ENCODE peak calls at places on chromosomes 3 and 15, in five cellular contexts. H is adrenal gland, C is HL-60, U is ovary, S is ascending aorta. J is an unnamed sample.

GRCh38 chr3:62955126-62955525 is 79.9 kb upstream of the CADPS start:
- DNase-seq in U (no peak), S (no peak), C (no peak), H (no peak), J (no peak)

GRCh38 chr3:28994161-28994905 is 286.5 kb upstream of the RBMS3 start:
- DNase-seq in H (no peak), S (no peak), C (no peak), U (no peak), J (no peak)

GRCh38 chr3:127859706-127860105 is 37.4 kb upstream of the MGLL start:
- DNase-seq in H (no peak), U (no peak), S (no peak), C (no peak), J (no peak)

GRCh38 chr15:82110144-82110543 is 64.3 kb upstream of the MEX3B start:
- DNase-seq in H (peak; percentile 10), U (no peak), C (no peak), S (no peak), J (no peak)

GRCh38 chr3:27532931-27533607 is 48.9 kb upstream of the SLC4A7 start:
- DNase-seq in C (no peak), H (no peak), U (no peak), S (no peak), J (peak; percentile 40)

GRCh38 chr15:69573815-69574472 is 121.3 kb downstream of the RPLP1 start:
- DNase-seq in U (no peak), S (no peak), C (no peak), H (no peak), J (peak; percentile 68)

GRCh38 chr15:83733206-83733605 is 79.3 kb downstream of the ADAMTSL3 start:
- DNase-seq in H (no peak), S (no peak), C (no peak), U (no peak), J (peak; percentile 46)

GRCh38 chr3:120160050-120160449 is 65.8 kb upstream of the GSK3B start:
- DNase-seq in C (peak; percentile 67), S (peak; percentile 86), H (peak; percentile 78), U (no peak), J (peak; percentile 98)

GRCh38 chr3:53043738-53044137 is 2.1 kb downstream of the SFMBT1 start:
- DNase-seq in U (no peak), H (no peak), C (no peak), S (no peak), J (no peak)

GRCh38 chr15:87944051-87944450 is 312.5 kb downstream of the NTRK3 start:
- DNase-seq in H (no peak), C (no peak), S (no peak), U (no peak), J (peak; percentile 9)

GRCh38 chr3:108029466-108029865 is 61.4 kb downstream of the CD47 start:
- DNase-seq in C (no peak), S (no peak), U (no peak), H (no peak), J (no peak)

GRCh38 chr3:46711770-46712169 is 5.9 kb downstream of the PRSS50 start:
- DNase-seq in U (no peak), S (peak; percentile 43), C (no peak), H (no peak), J (no peak)

GRCh38 chr3:101695779-101696372 is 9.4 kb upstream of the RPL24 start:
- DNase-seq in S (no peak), H (no peak), C (no peak), U (no peak), J (peak; percentile 62)

GRCh38 chr15:77031376-77032050 is 36.6 kb downstream of the PSTPIP1 start:
- DNase-seq in S (peak; percentile 56), H (peak; percentile 53), U (no peak), C (no peak), J (peak; percentile 39)

GRCh38 chr15:64780600-64781156 is 5.3 kb upstream of the RBPMS2 start:
- DNase-seq in U (no peak), H (no peak), S (no peak), C (no peak), J (no peak)

GRCh38 chr15:48385431-48385830 is 54.2 kb downstream of the DUT start:
- DNase-seq in U (no peak), C (no peak), H (no peak), S (peak; percentile 71), J (peak; percentile 99)

GRCh38 chr3:72154391-72155300 is 369.7 kb upstream of the PROK2 start:
- DNase-seq in S (no peak), H (no peak), C (no peak), U (peak; percentile 47), J (peak; percentile 62)

GRCh38 chr3:184874709-184875644 is 63.0 kb downstream of the VPS8 start:
- DNase-seq in S (no peak), H (peak; percentile 59), U (no peak), C (peak; percentile 8), J (peak; percentile 53)

GRCh38 chr15:100861511-100861991 is 18.1 kb upstream of the ALDH1A3 start:
- DNase-seq in S (no peak), C (no peak), H (no peak), U (no peak), J (no peak)

GRCh38 chr15:66827039-66827697 is 125.1 kb downstream of the SMAD6 start:
- DNase-seq in S (no peak), U (no peak), H (no peak), C (no peak), J (no peak)

GRCh38 chr15:40870716-40871115 is 3.3 kb downstream of the RHOV start:
- DNase-seq in S (no peak), U (no peak), H (no peak), C (no peak), J (no peak)

GRCh38 chr3:50340404-50341329 is at the start of gene RASSF1:
- DNase-seq in S (peak; percentile 86), U (peak; percentile 69), C (peak; percentile 97), H (no peak), J (peak; percentile 90)

GRCh38 chr15:63181658-63182057 is 7.7 kb upstream of the RAB8B start:
- DNase-seq in C (no peak), S (no peak), U (no peak), H (no peak), J (peak; percentile 38)

GRCh38 chr15:80991446-80991845 is 1.8 kb upstream of the MESD start:
- DNase-seq in U (peak; percentile 45), H (no peak), C (no peak), S (peak; percentile 79), J (peak; percentile 92)

GRCh38 chr3:134365766-134366065 is 8.5 kb downstream of the AMOTL2 start:
- DNase-seq in S (no peak), C (no peak), H (peak; percentile 47), U (no peak), J (no peak)

GRCh38 chr3:134364936-134365765 is 9.1 kb downstream of the AMOTL2 start:
- DNase-seq in H (peak; percentile 45), S (peak; percentile 57), U (no peak), C (no peak), J (peak; percentile 56)

GRCh38 chr3:134367412-134367811 is 6.8 kb downstream of the AMOTL2 start:
- DNase-seq in C (no peak), S (peak; percentile 57), U (no peak), H (peak; percentile 45), J (peak; percentile 37)

GRCh38 chr3:134366928-134367352 is 7.3 kb downstream of the AMOTL2 start:
- DNase-seq in S (peak; percentile 66), U (no peak), H (peak; percentile 57), C (no peak), J (peak; percentile 70)

GRCh38 chr3:134366221-134366927 is 7.9 kb downstream of the AMOTL2 start:
- DNase-seq in U (no peak), H (peak; percentile 43), S (no peak), C (no peak), J (peak; percentile 54)
- H3K27ac ChIP-seq in U (no peak overlapping the region), H (no peak overlapping the region), S (peak overlapping the region; percentile 92), C (no peak overlapping the region), J (peak overlapping the region; percentile 99)

GRCh38 chr15:90085565-90085964 is 16.7 kb downstream of the IDH2 start:
- DNase-seq in C (no peak), S (no peak), U (no peak), H (no peak), J (no peak)

GRCh38 chr15:90083954-90084607 is 18.2 kb downstream of the IDH2 start:
- DNase-seq in H (no peak), S (no peak), U (no peak), C (no peak), J (no peak)

GRCh38 chr15:90084876-90085423 is 17.3 kb downstream of the IDH2 start:
- DNase-seq in C (no peak), U (no peak), H (no peak), S (no peak), J (no peak)

GRCh38 chr15:90087454-90088154 is 14.7 kb downstream of the IDH2 start:
- DNase-seq in C (peak; percentile 35), S (no peak), H (no peak), U (peak; percentile 63), J (peak; percentile 51)

DNA sequence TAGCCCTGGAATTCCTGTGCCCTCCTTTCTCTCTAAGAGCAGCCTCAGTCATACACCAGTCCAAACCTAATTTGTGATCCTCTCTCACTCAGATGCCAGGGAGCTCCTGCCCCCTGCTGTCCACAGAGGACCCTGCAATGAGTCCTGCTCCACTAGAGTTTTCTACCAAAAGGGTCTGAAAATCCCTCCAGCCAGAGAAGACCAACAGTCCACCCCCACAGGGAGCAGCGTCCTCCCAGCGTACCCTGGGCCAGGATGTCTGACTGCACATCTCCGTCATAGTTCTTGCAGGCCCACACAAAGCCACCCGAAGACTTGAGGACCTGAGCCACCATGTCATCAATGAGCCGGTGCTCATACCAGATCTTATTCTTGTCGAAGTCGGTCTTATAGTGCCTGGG is 15.4 kb downstream of the IDH2 start:
- DNase-seq in S (no peak), U (no peak), H (peak; percentile 71), C (no peak), J (peak; percentile 63)
- H3K27ac ChIP-seq in S (no peak overlapping the region), U (no peak overlapping the region), H (no peak overlapping the region), C (no peak overlapping the region), J (no peak overlapping the region)

DNA sequence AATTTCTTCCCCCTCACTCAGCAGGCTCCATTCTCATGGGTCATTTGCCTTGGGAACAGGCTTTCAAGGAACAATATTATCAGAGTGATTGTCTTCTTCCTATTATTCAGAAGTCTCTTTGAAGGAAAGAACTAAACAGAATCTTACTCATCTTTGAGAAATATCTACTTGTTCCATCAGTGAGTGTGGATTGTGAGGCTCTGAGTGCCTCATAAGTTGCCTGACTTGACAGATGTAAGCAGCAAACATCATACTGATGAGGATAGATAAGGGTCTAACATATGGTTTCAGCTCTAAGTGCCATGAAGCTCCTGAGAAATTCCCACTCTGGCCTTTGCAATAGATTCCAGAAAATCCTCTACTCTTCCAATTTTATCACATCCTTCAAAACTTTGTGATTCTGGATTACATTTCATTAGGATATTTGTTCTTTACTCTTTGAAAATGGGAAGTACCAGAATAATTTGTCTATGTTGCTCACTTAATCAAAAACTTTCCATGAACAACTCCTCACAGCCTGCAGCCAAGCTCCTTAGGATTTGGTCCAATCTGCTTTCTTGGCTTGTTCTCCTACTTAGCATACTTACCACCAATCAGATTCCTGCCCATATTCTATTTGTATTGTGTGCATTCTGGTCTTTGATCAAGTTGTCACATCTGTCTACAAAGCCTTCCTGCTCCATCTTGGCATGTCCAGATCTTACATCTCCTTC is 120.1 kb downstream of the RPL22L1 start:
- DNase-seq in U (no peak), H (no peak), C (no peak), S (no peak), J (peak; percentile 45)
- H3K27ac ChIP-seq in U (no peak overlapping the region), H (no peak overlapping the region), C (no peak overlapping the region), S (no peak overlapping the region), J (peak overlapping the region; percentile 79)

DNA sequence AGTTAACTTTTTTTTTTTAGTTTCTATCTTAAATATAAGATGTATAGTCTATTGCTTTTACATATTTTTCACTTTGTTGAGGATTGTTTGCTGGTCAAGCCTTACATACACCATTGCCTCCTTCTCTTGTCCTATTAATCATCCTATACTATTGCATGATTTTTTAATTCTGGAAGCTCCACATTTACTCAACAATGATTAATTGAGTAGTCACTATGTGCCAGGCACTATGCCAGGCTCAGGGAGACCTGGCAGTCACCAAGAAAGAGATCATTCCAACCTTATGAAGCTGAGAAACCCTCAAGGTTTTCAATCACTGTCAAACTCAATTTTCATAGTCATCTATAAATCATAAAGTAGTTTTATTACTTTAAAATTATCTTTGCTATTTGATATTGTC is 626.2 kb downstream of the IGSF11 start:
- DNase-seq in C (no peak), S (no peak), H (no peak), U (no peak), J (no peak)
- H3K27ac ChIP-seq in C (no peak overlapping the region), S (no peak overlapping the region), H (no peak overlapping the region), U (no peak overlapping the region), J (no peak overlapping the region)

J was measured in GM23248.